ENCODE peak calls at places on chromosomes 5 and 9, in seven cellular contexts. One of them, this sample, is unnamed.

GRCh38 chr5:170353946-170354345 is 35.2 kb downstream of the KCNMB1 start:
- DNase-seq in uterus: peak
- DNase-seq in thyroid gland: peak
- DNase-seq in stomach: no peak
- DNase-seq in ovary: no peak
- DNase-seq in K562: no peak
- DNase-seq in IMR-90: no peak
- DNase-seq in this sample: no peak

GRCh38 chr5:176771102-176771845 is 39.1 kb upstream of the UNC5A start:
- DNase-seq in stomach: no peak
- DNase-seq in K562: no peak
- DNase-seq in uterus: no peak
- DNase-seq in thyroid gland: no peak
- DNase-seq in ovary: no peak
- DNase-seq in IMR-90: no peak
- DNase-seq in this sample: no peak

GRCh38 chr9:133631111-133631510 is 5.1 kb upstream of the DBH start:
- DNase-seq in IMR-90: no peak
- DNase-seq in thyroid gland: no peak
- DNase-seq in ovary: no peak
- DNase-seq in stomach: no peak
- DNase-seq in K562: no peak
- DNase-seq in uterus: no peak
- DNase-seq in this sample: no peak

GRCh38 chr5:33153373-33153772 is 287.4 kb upstream of the TARS1 start:
- DNase-seq in uterus: no peak
- DNase-seq in K562: no peak
- DNase-seq in thyroid gland: no peak
- DNase-seq in stomach: no peak
- DNase-seq in ovary: no peak
- DNase-seq in IMR-90: no peak
- DNase-seq in this sample: no peak

GRCh38 chr5:142959683-142960308 is 189.6 kb downstream of the ARHGAP26 start:
- DNase-seq in K562: no peak
- DNase-seq in thyroid gland: no peak
- DNase-seq in uterus: no peak
- DNase-seq in IMR-90: peak
- DNase-seq in stomach: no peak
- DNase-seq in ovary: no peak
- DNase-seq in this sample: no peak

GRCh38 chr9:17052626-17053025 is 82.2 kb upstream of the CNTLN start:
- DNase-seq in stomach: no peak
- DNase-seq in uterus: no peak
- DNase-seq in K562: no peak
- DNase-seq in IMR-90: no peak
- DNase-seq in ovary: no peak
- DNase-seq in thyroid gland: no peak
- DNase-seq in this sample: no peak

GRCh38 chr9:123637940-123638634 is 282.1 kb downstream of the CRB2 start:
- DNase-seq in K562: peak
- DNase-seq in stomach: no peak
- DNase-seq in ovary: no peak
- DNase-seq in uterus: no peak
- DNase-seq in IMR-90: peak
- DNase-seq in thyroid gland: no peak
- DNase-seq in this sample: peak

GRCh38 chr9:81755721-81756120 is 66.4 kb upstream of the TLE1 start:
- DNase-seq in uterus: no peak
- DNase-seq in IMR-90: no peak
- DNase-seq in ovary: no peak
- DNase-seq in K562: no peak
- DNase-seq in stomach: no peak
- DNase-seq in thyroid gland: no peak
- DNase-seq in this sample: no peak

GRCh38 chr5:140381351-140381750 is 20.3 kb upstream of the ANKHD1 start:
- DNase-seq in ovary: no peak
- DNase-seq in uterus: no peak
- DNase-seq in stomach: no peak
- DNase-seq in thyroid gland: no peak
- DNase-seq in K562: no peak
- DNase-seq in IMR-90: no peak
- DNase-seq in this sample: no peak

GRCh38 chr5:36357391-36357790 is 55.7 kb upstream of the RANBP3L start:
- DNase-seq in stomach: no peak
- DNase-seq in IMR-90: peak
- DNase-seq in K562: no peak
- DNase-seq in ovary: no peak
- DNase-seq in uterus: no peak
- DNase-seq in thyroid gland: no peak
- DNase-seq in this sample: no peak

GRCh38 chr5:173232499-173233346 is 2.3 kb downstream of the NKX2-5 start:
- DNase-seq in uterus: no peak
- DNase-seq in K562: no peak
- DNase-seq in stomach: no peak
- DNase-seq in ovary: no peak
- DNase-seq in IMR-90: no peak
- DNase-seq in thyroid gland: peak
- DNase-seq in this sample: no peak

GRCh38 chr9:137453643-137454081 is 5.5 kb downstream of the NSMF start:
- DNase-seq in stomach: peak
- DNase-seq in K562: peak
- DNase-seq in uterus: peak
- DNase-seq in thyroid gland: peak
- DNase-seq in ovary: peak
- DNase-seq in IMR-90: peak
- DNase-seq in this sample: peak

GRCh38 chr5:39427225-39427624 is 2.4 kb upstream of the DAB2 start:
- DNase-seq in ovary: no peak
- DNase-seq in thyroid gland: no peak
- DNase-seq in stomach: no peak
- DNase-seq in K562: no peak
- DNase-seq in uterus: no peak
- DNase-seq in IMR-90: peak
- DNase-seq in this sample: no peak

GRCh38 chr9:6703898-6704639 is 53.7 kb upstream of the KDM4C start:
- DNase-seq in thyroid gland: peak
- DNase-seq in stomach: peak
- DNase-seq in ovary: peak
- DNase-seq in uterus: peak
- DNase-seq in IMR-90: peak
- DNase-seq in K562: no peak
- DNase-seq in this sample: peak

GRCh38 chr5:78912085-78912771 is 72.9 kb downstream of the ARSB start:
- DNase-seq in uterus: peak
- DNase-seq in K562: no peak
- DNase-seq in IMR-90: peak
- DNase-seq in thyroid gland: no peak
- DNase-seq in ovary: no peak
- DNase-seq in stomach: no peak
- DNase-seq in this sample: no peak

GRCh38 chr9:130680836-130681768 is 12.5 kb upstream of the EXOSC2 start:
- DNase-seq in ovary: peak
- DNase-seq in stomach: peak
- DNase-seq in K562: peak
- DNase-seq in IMR-90: peak
- DNase-seq in uterus: peak
- DNase-seq in thyroid gland: peak
- DNase-seq in this sample: peak

GRCh38 chr9:135379540-135380267 is 99.9 kb upstream of the PPP1R26 start:
- DNase-seq in ovary: no peak
- DNase-seq in uterus: no peak
- DNase-seq in K562: no peak
- DNase-seq in stomach: no peak
- DNase-seq in IMR-90: no peak
- DNase-seq in thyroid gland: no peak
- DNase-seq in this sample: no peak

GRCh38 chr5:98734646-98735045 is 38.8 kb upstream of the RGMB start:
- DNase-seq in ovary: no peak
- DNase-seq in IMR-90: no peak
- DNase-seq in K562: no peak
- DNase-seq in stomach: no peak
- DNase-seq in thyroid gland: no peak
- DNase-seq in uterus: no peak
- DNase-seq in this sample: no peak

GRCh38 chr5:131460133-131460532 is 174.9 kb downstream of the RAPGEF6 start:
- DNase-seq in ovary: no peak
- DNase-seq in uterus: no peak
- DNase-seq in K562: no peak
- DNase-seq in stomach: no peak
- DNase-seq in thyroid gland: no peak
- DNase-seq in IMR-90: no peak
- DNase-seq in this sample: no peak

GRCh38 chr5:38551020-38552017 is 5.1 kb downstream of the LIFR start:
- DNase-seq in IMR-90: peak
- DNase-seq in uterus: peak
- DNase-seq in ovary: no peak
- DNase-seq in K562: peak
- DNase-seq in thyroid gland: no peak
- DNase-seq in stomach: no peak
- DNase-seq in this sample: no peak

GRCh38 chr5:39599721-39600431 is 175.1 kb upstream of the DAB2 start:
- DNase-seq in K562: peak
- DNase-seq in stomach: no peak
- DNase-seq in uterus: no peak
- DNase-seq in ovary: no peak
- DNase-seq in IMR-90: peak
- DNase-seq in thyroid gland: no peak
- DNase-seq in this sample: no peak

GRCh38 chr9:117304613-117305012 is 110.2 kb downstream of the ASTN2 start:
- DNase-seq in stomach: no peak
- DNase-seq in K562: no peak
- DNase-seq in ovary: no peak
- DNase-seq in uterus: no peak
- DNase-seq in IMR-90: no peak
- DNase-seq in thyroid gland: no peak
- DNase-seq in this sample: no peak

GRCh38 chr5:63963080-63963735 is 963 bp upstream of the HTR1A start:
- DNase-seq in IMR-90: peak
- DNase-seq in K562: peak
- DNase-seq in stomach: no peak
- DNase-seq in thyroid gland: peak
- DNase-seq in ovary: peak
- DNase-seq in uterus: no peak
- DNase-seq in this sample: peak

GRCh38 chr9:37417857-37418618 is 4.5 kb upstream of the GRHPR start:
- DNase-seq in K562: no peak
- DNase-seq in stomach: no peak
- DNase-seq in IMR-90: no peak
- DNase-seq in thyroid gland: no peak
- DNase-seq in ovary: no peak
- DNase-seq in uterus: no peak
- DNase-seq in this sample: no peak
- TF ChIP-seq POLR2A in K562: no peak
- TF ChIP-seq POLR2A in stomach: no peak
- TF ChIP-seq POLR2A in IMR-90: no peak
- TF ChIP-seq POLR2A in thyroid gland: no peak
- TF ChIP-seq POLR2A in ovary: no peak
- TF ChIP-seq POLR2A in uterus: no peak
- TF ChIP-seq POLR2A in this sample: no peak

GRCh38 chr9:114374936-114375335 is 12.8 kb downstream of the AKNA start:
- DNase-seq in uterus: no peak
- DNase-seq in stomach: no peak
- DNase-seq in thyroid gland: no peak
- DNase-seq in IMR-90: no peak
- DNase-seq in K562: no peak
- DNase-seq in ovary: no peak
- DNase-seq in this sample: no peak

GRCh38 chr9:114371343-114371985 is 16.3 kb downstream of the AKNA start:
- DNase-seq in stomach: no peak
- DNase-seq in thyroid gland: no peak
- DNase-seq in K562: no peak
- DNase-seq in uterus: no peak
- DNase-seq in IMR-90: no peak
- DNase-seq in ovary: no peak
- DNase-seq in this sample: no peak

GRCh38 chr9:114371986-114372917 is 15.5 kb downstream of the AKNA start:
- DNase-seq in K562: no peak
- DNase-seq in stomach: no peak
- DNase-seq in thyroid gland: no peak
- DNase-seq in ovary: peak
- DNase-seq in uterus: peak
- DNase-seq in IMR-90: no peak
- DNase-seq in this sample: peak

GRCh38 chr9:114373960-114374730 is 13.6 kb downstream of the AKNA start:
- DNase-seq in uterus: no peak
- DNase-seq in K562: no peak
- DNase-seq in stomach: no peak
- DNase-seq in thyroid gland: no peak
- DNase-seq in IMR-90: no peak
- DNase-seq in ovary: no peak
- DNase-seq in this sample: no peak

DNA sequence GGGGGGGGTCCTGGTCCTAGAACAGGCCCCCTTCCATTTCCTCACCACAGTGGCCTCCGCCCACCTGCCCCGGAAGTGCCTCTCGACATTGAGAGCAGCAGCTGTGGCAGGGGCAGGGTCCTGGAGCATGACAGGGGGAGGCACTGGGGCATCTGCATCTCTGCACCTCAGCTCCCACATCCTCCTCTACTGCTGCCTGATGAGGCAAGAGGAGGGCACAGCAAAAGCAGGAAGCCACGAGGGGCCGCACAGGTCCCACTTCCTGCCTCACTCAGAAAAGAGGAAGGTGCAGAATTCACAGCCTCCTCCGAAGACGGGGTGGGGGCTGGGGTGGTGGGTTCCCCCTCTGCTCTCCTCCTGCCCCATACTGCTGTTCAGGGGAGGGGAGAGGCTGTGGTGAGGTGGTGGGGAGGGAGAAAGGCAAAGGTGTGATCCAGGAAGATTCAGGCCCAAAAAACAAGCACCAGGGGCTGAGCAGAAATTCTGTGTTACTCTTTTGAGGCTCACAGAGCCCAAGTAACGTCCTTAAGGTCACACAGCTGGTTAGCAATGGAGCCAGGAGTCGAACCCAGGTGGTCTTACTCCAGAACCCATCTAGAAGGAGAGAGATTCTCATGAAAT is 14.7 kb downstream of the AKNA start:
- DNase-seq in ovary: peak
- DNase-seq in stomach: peak
- DNase-seq in IMR-90: no peak
- DNase-seq in thyroid gland: peak
- DNase-seq in K562: no peak
- DNase-seq in uterus: no peak
- DNase-seq in this sample: peak
- H3K4me3 ChIP-seq in ovary: no peak
- H3K4me3 ChIP-seq in stomach: no peak
- H3K4me3 ChIP-seq in IMR-90: no peak
- H3K4me3 ChIP-seq in thyroid gland: no peak
- H3K4me3 ChIP-seq in K562: no peak
- H3K4me3 ChIP-seq in uterus: no peak
- H3K4me3 ChIP-seq in this sample: no peak

GRCh38 chr9:122159026-122159924 is at the start of the genes MORN5 and NDUFA8:
- DNase-seq in uterus: peak
- DNase-seq in ovary: peak
- DNase-seq in K562: peak
- DNase-seq in thyroid gland: peak
- DNase-seq in stomach: peak
- DNase-seq in IMR-90: peak
- DNase-seq in this sample: peak
- TF ChIP-seq POLR2A in uterus: peak
- TF ChIP-seq POLR2A in ovary: peak
- TF ChIP-seq POLR2A in K562: peak
- TF ChIP-seq POLR2A in thyroid gland: peak
- TF ChIP-seq POLR2A in stomach: no peak
- TF ChIP-seq POLR2A in IMR-90: peak
- TF ChIP-seq POLR2A in this sample: peak

GRCh38 chr5:1130218-1130946 is 18.5 kb upstream of the SLC12A7 start:
- DNase-seq in IMR-90: no peak
- DNase-seq in ovary: no peak
- DNase-seq in stomach: peak
- DNase-seq in uterus: no peak
- DNase-seq in thyroid gland: peak
- DNase-seq in K562: no peak
- DNase-seq in this sample: peak
- H3K4me3 ChIP-seq in IMR-90: no peak
- H3K4me3 ChIP-seq in ovary: no peak
- H3K4me3 ChIP-seq in stomach: peak
- H3K4me3 ChIP-seq in uterus: no peak
- H3K4me3 ChIP-seq in thyroid gland: no peak
- H3K4me3 ChIP-seq in K562: no peak
- H3K4me3 ChIP-seq in this sample: peak